ENCODE peak calls at places on chromosomes 5 and 9, in nine cellular contexts. One of them, this sample, is unnamed.

GRCh38 chr5:130727834-130728233 is 437.2 kb downstream of the HINT1 start:
- DNase-seq in lower lobe of right lung: no peak
- DNase-seq in prostate gland: no peak
- DNase-seq in HL-60: no peak
- DNase-seq in endodermal cell: no peak
- DNase-seq in epithelial cell of esophagus: no peak
- DNase-seq in retinal pigment epithelial cell: no peak
- DNase-seq in ascending aorta: no peak
- DNase-seq in mammary epithelial cell: no peak
- DNase-seq in this sample: no peak

GRCh38 chr9:113613815-113614413 is 150.4 kb downstream of the RGS3 start:
- DNase-seq in lower lobe of right lung: no peak
- DNase-seq in prostate gland: no peak
- DNase-seq in HL-60: no peak
- DNase-seq in endodermal cell: no peak
- DNase-seq in epithelial cell of esophagus: no peak
- DNase-seq in retinal pigment epithelial cell: no peak
- DNase-seq in ascending aorta: no peak
- DNase-seq in mammary epithelial cell: no peak
- DNase-seq in this sample: no peak

GRCh38 chr9:129058965-129059795 is 21.7 kb upstream of the DOLPP1 start:
- DNase-seq in lower lobe of right lung: no peak
- DNase-seq in prostate gland: no peak
- DNase-seq in HL-60: no peak
- DNase-seq in endodermal cell: peak
- DNase-seq in epithelial cell of esophagus: no peak
- DNase-seq in retinal pigment epithelial cell: no peak
- DNase-seq in ascending aorta: no peak
- DNase-seq in mammary epithelial cell: no peak
- DNase-seq in this sample: peak

GRCh38 chr5:126656397-126657007 is 55.8 kb downstream of the PHAX start:
- DNase-seq in lower lobe of right lung: no peak
- DNase-seq in prostate gland: no peak
- DNase-seq in HL-60: no peak
- DNase-seq in endodermal cell: no peak
- DNase-seq in epithelial cell of esophagus: peak
- DNase-seq in retinal pigment epithelial cell: no peak
- DNase-seq in ascending aorta: no peak
- DNase-seq in mammary epithelial cell: no peak
- DNase-seq in this sample: peak

GRCh38 chr5:99879791-99880511 is 655.2 kb upstream of the FAM174A start:
- DNase-seq in lower lobe of right lung: no peak
- DNase-seq in prostate gland: no peak
- DNase-seq in HL-60: no peak
- DNase-seq in endodermal cell: no peak
- DNase-seq in epithelial cell of esophagus: no peak
- DNase-seq in retinal pigment epithelial cell: no peak
- DNase-seq in ascending aorta: no peak
- DNase-seq in mammary epithelial cell: no peak
- DNase-seq in this sample: no peak

GRCh38 chr9:79026311-79026710 is 545.5 kb upstream of the TLE4 start:
- DNase-seq in lower lobe of right lung: no peak
- DNase-seq in prostate gland: no peak
- DNase-seq in HL-60: no peak
- DNase-seq in endodermal cell: no peak
- DNase-seq in epithelial cell of esophagus: peak
- DNase-seq in retinal pigment epithelial cell: no peak
- DNase-seq in ascending aorta: no peak
- DNase-seq in mammary epithelial cell: peak
- DNase-seq in this sample: peak

GRCh38 chr5:133332732-133333024 is 279.7 kb downstream of the FSTL4 start:
- DNase-seq in lower lobe of right lung: no peak
- DNase-seq in prostate gland: no peak
- DNase-seq in HL-60: no peak
- DNase-seq in endodermal cell: no peak
- DNase-seq in epithelial cell of esophagus: no peak
- DNase-seq in retinal pigment epithelial cell: no peak
- DNase-seq in ascending aorta: no peak
- DNase-seq in mammary epithelial cell: no peak
- DNase-seq in this sample: no peak

GRCh38 chr5:179624841-179625271 is 1.4 kb upstream of the HNRNPH1 start:
- DNase-seq in lower lobe of right lung: no peak
- DNase-seq in prostate gland: no peak
- DNase-seq in HL-60: no peak
- DNase-seq in endodermal cell: peak
- DNase-seq in epithelial cell of esophagus: no peak
- DNase-seq in retinal pigment epithelial cell: no peak
- DNase-seq in ascending aorta: no peak
- DNase-seq in mammary epithelial cell: no peak
- DNase-seq in this sample: no peak

GRCh38 chr5:158606228-158606627 is 493.5 kb downstream of the EBF1 start:
- DNase-seq in lower lobe of right lung: no peak
- DNase-seq in prostate gland: no peak
- DNase-seq in HL-60: no peak
- DNase-seq in endodermal cell: no peak
- DNase-seq in epithelial cell of esophagus: no peak
- DNase-seq in retinal pigment epithelial cell: no peak
- DNase-seq in ascending aorta: no peak
- DNase-seq in mammary epithelial cell: no peak
- DNase-seq in this sample: no peak

GRCh38 chr5:168679515-168679920 is 100.3 kb upstream of the PANK3 start:
- DNase-seq in lower lobe of right lung: no peak
- DNase-seq in prostate gland: peak
- DNase-seq in HL-60: peak
- DNase-seq in endodermal cell: peak
- DNase-seq in epithelial cell of esophagus: peak
- DNase-seq in retinal pigment epithelial cell: peak
- DNase-seq in ascending aorta: no peak
- DNase-seq in mammary epithelial cell: peak
- DNase-seq in this sample: peak

GRCh38 chr9:130265431-130266235 is at the start of gene HMCN2:
- DNase-seq in lower lobe of right lung: no peak
- DNase-seq in prostate gland: no peak
- DNase-seq in HL-60: no peak
- DNase-seq in endodermal cell: peak
- DNase-seq in epithelial cell of esophagus: peak
- DNase-seq in retinal pigment epithelial cell: no peak
- DNase-seq in ascending aorta: no peak
- DNase-seq in mammary epithelial cell: peak
- DNase-seq in this sample: no peak

GRCh38 chr9:128921881-128922763 is 1.3 kb downstream of the PHYHD1 start:
- DNase-seq in lower lobe of right lung: peak
- DNase-seq in prostate gland: peak
- DNase-seq in HL-60: no peak
- DNase-seq in endodermal cell: peak
- DNase-seq in epithelial cell of esophagus: no peak
- DNase-seq in retinal pigment epithelial cell: peak
- DNase-seq in ascending aorta: no peak
- DNase-seq in mammary epithelial cell: no peak
- DNase-seq in this sample: no peak

GRCh38 chr5:146048994-146049703 is 56.2 kb downstream of the PLAC8L1 start:
- DNase-seq in lower lobe of right lung: no peak
- DNase-seq in prostate gland: peak
- DNase-seq in HL-60: peak
- DNase-seq in endodermal cell: peak
- DNase-seq in epithelial cell of esophagus: peak
- DNase-seq in retinal pigment epithelial cell: peak
- DNase-seq in ascending aorta: no peak
- DNase-seq in mammary epithelial cell: peak
- DNase-seq in this sample: peak

DNA sequence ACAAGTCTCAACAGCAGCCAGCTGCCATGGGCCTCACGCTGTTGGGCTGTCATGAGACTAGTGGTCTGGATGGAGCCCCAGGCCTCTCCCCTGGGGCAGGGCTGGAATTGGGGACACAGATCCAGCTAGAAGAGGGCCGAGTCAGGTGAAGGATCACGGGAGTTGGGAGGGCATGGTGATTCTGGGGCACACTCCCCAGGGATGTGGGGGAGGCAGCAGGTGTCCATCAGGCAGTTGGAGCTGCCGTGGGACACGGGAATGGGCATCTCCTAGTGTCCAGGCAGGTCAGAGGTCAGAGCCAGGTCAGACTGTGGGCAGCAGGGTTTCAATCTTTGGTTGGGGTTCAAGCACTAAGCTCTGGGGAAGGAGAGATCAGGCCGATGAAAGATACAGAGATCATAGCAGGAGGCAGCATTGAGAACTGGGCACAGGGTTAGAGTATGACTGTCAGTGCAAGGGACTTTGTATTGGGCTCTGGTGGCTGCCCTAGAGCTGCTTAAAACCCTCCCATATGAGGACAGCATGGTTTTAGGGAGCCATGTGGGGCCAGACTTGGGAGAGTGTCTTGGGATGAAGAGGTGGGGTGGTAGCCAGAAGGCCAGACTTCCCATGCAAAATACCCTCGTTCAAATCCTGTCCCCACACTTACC is 59.2 kb downstream of the ARHGEF37 start:
- DNase-seq in lower lobe of right lung: no peak
- DNase-seq in prostate gland: no peak
- DNase-seq in HL-60: no peak
- DNase-seq in endodermal cell: no peak
- DNase-seq in epithelial cell of esophagus: no peak
- DNase-seq in retinal pigment epithelial cell: no peak
- DNase-seq in ascending aorta: no peak
- DNase-seq in mammary epithelial cell: no peak
- DNase-seq in this sample: no peak
- TF ChIP-seq CTCF in lower lobe of right lung: no peak
- TF ChIP-seq CTCF in prostate gland: no peak
- TF ChIP-seq CTCF in HL-60: no peak
- TF ChIP-seq CTCF in endodermal cell: no peak
- TF ChIP-seq CTCF in epithelial cell of esophagus: no peak
- TF ChIP-seq CTCF in retinal pigment epithelial cell: no peak
- TF ChIP-seq CTCF in ascending aorta: no peak
- TF ChIP-seq CTCF in mammary epithelial cell: no peak
- TF ChIP-seq CTCF in this sample: no peak

GRCh38 chr9:121253162-121253561 is 14.8 kb upstream of the GSN start:
- DNase-seq in lower lobe of right lung: no peak
- DNase-seq in prostate gland: no peak
- DNase-seq in HL-60: no peak
- DNase-seq in endodermal cell: no peak
- DNase-seq in epithelial cell of esophagus: no peak
- DNase-seq in retinal pigment epithelial cell: no peak
- DNase-seq in ascending aorta: no peak
- DNase-seq in mammary epithelial cell: no peak
- DNase-seq in this sample: no peak
- TF ChIP-seq CTCF in lower lobe of right lung: no peak
- TF ChIP-seq CTCF in prostate gland: no peak
- TF ChIP-seq CTCF in HL-60: no peak
- TF ChIP-seq CTCF in endodermal cell: no peak
- TF ChIP-seq CTCF in epithelial cell of esophagus: no peak
- TF ChIP-seq CTCF in retinal pigment epithelial cell: no peak
- TF ChIP-seq CTCF in ascending aorta: no peak
- TF ChIP-seq CTCF in mammary epithelial cell: no peak
- TF ChIP-seq CTCF in this sample: no peak

GRCh38 chr5:91280062-91280941 is 102.8 kb downstream of the ARRDC3 start:
- DNase-seq in lower lobe of right lung: peak
- DNase-seq in prostate gland: peak
- DNase-seq in HL-60: peak
- DNase-seq in endodermal cell: peak
- DNase-seq in epithelial cell of esophagus: peak
- DNase-seq in retinal pigment epithelial cell: peak
- DNase-seq in ascending aorta: peak
- DNase-seq in mammary epithelial cell: peak
- DNase-seq in this sample: peak
- TF ChIP-seq CTCF in lower lobe of right lung: peak
- TF ChIP-seq CTCF in prostate gland: peak
- TF ChIP-seq CTCF in HL-60: no peak
- TF ChIP-seq CTCF in endodermal cell: no peak
- TF ChIP-seq CTCF in epithelial cell of esophagus: no peak
- TF ChIP-seq CTCF in retinal pigment epithelial cell: no peak
- TF ChIP-seq CTCF in ascending aorta: no peak
- TF ChIP-seq CTCF in mammary epithelial cell: no peak
- TF ChIP-seq CTCF in this sample: no peak

DNA sequence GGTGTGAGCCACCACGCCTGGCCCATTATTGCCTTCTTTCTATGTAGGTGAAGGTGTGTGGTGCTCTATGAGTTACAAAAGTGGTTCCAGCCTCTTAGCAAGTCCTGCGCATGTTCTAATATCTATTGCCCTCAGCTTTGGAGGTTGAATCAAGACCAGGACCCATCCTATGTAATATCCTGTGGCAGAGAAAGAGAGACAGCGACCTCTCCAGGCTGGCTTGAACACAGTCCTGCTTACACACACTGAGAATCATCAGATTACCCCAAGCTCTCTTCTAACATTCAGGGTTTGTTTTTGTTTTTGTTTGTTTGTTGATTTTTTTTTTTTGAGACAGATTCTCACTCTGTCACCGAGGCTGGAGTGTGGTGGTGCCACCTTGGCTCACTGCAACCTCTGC is 94.7 kb upstream of the OSMR start:
- DNase-seq in lower lobe of right lung: no peak
- DNase-seq in prostate gland: no peak
- DNase-seq in HL-60: no peak
- DNase-seq in endodermal cell: peak
- DNase-seq in epithelial cell of esophagus: no peak
- DNase-seq in retinal pigment epithelial cell: no peak
- DNase-seq in ascending aorta: no peak
- DNase-seq in mammary epithelial cell: no peak
- DNase-seq in this sample: peak
- TF ChIP-seq CTCF in lower lobe of right lung: no peak
- TF ChIP-seq CTCF in prostate gland: no peak
- TF ChIP-seq CTCF in HL-60: no peak
- TF ChIP-seq CTCF in endodermal cell: peak
- TF ChIP-seq CTCF in epithelial cell of esophagus: no peak
- TF ChIP-seq CTCF in retinal pigment epithelial cell: peak
- TF ChIP-seq CTCF in ascending aorta: no peak
- TF ChIP-seq CTCF in mammary epithelial cell: no peak
- TF ChIP-seq CTCF in this sample: peak

DNA sequence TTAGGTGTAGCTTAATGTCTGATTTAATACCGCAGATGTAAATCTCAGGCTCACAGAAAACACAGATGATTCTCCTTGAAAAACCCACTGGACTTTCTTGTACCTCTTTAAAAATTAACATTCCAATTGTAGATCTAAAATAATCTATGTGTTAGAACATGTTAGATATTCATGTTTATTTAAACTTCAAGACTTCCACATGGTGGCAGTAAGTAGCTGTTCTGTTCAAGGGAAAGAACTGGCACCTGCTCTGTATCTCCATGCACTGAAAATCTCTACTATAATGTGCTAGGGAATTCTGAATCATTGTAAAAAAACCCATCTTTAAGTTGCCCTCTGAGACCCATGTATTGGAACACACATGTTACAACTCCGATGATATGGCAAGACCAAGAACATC is 366.9 kb downstream of the DMRTA1 start:
- DNase-seq in lower lobe of right lung: no peak
- DNase-seq in prostate gland: no peak
- DNase-seq in HL-60: no peak
- DNase-seq in endodermal cell: no peak
- DNase-seq in epithelial cell of esophagus: peak
- DNase-seq in retinal pigment epithelial cell: peak
- DNase-seq in ascending aorta: no peak
- DNase-seq in mammary epithelial cell: peak
- DNase-seq in this sample: peak
- TF ChIP-seq CTCF in lower lobe of right lung: no peak
- TF ChIP-seq CTCF in prostate gland: peak
- TF ChIP-seq CTCF in HL-60: no peak
- TF ChIP-seq CTCF in endodermal cell: peak
- TF ChIP-seq CTCF in epithelial cell of esophagus: peak
- TF ChIP-seq CTCF in retinal pigment epithelial cell: peak
- TF ChIP-seq CTCF in ascending aorta: no peak
- TF ChIP-seq CTCF in mammary epithelial cell: peak
- TF ChIP-seq CTCF in this sample: no peak